ENCODE peak calls at places on chromosomes 5 and 9, in ten cellular contexts. B, L, V, Y, J, Q, F, Z, X and S are unnamed samples.

GRCh38 chr5:77328926-77329647 is 118.6 kb downstream of the PDE8B start:
- DNase-seq in J (no peak), L (no peak), Z (no peak), V (no peak), F (no peak), Q (no peak), X (no peak), Y (no peak), B (no peak), S (no peak)

GRCh38 chr5:89769975-89770374 is 639.6 kb downstream of the CETN3 start:
- DNase-seq in F (no peak), Y (no peak), X (peak; percentile 3), Q (no peak), J (peak; percentile 26), B (no peak), V (no peak), L (no peak), Z (no peak), S (no peak)

GRCh38 chr5:1883925-1884637 is 1.4 kb upstream of the IRX4 start:
- DNase-seq in Z (no peak), B (peak; percentile 7), V (no peak), Y (no peak), Q (no peak), J (no peak), X (peak; percentile 91), L (no peak), F (no peak), S (no peak)

GRCh38 chr5:74994791-74995190 is 57.6 kb downstream of the GCNT4 start:
- DNase-seq in V (no peak), Y (no peak), X (no peak), L (no peak), F (no peak), B (no peak), Z (no peak), Q (no peak), J (no peak), S (no peak)

GRCh38 chr9:129547869-129548570 is 72.9 kb downstream of the C9orf50 start:
- DNase-seq in F (no peak), X (no peak), J (no peak), B (no peak), L (no peak), Q (no peak), V (no peak), Z (no peak), Y (no peak), S (no peak)

GRCh38 chr5:56053363-56053762 is 58.6 kb upstream of the IL6ST start:
- DNase-seq in X (no peak), Q (no peak), J (no peak), F (no peak), Z (no peak), V (no peak), L (no peak), B (no peak), Y (no peak), S (no peak)

GRCh38 chr5:58094031-58094430 is 365.9 kb downstream of the PLK2 start:
- DNase-seq in B (no peak), Y (no peak), Q (no peak), Z (no peak), X (peak; percentile 93), F (no peak), J (no peak), L (no peak), V (no peak), S (no peak)

GRCh38 chr5:93622240-93622885 is 39.3 kb downstream of the NR2F1 start:
- DNase-seq in X (no peak), B (no peak), Y (no peak), Z (no peak), Q (no peak), F (no peak), L (peak; percentile 33), V (no peak), J (peak; percentile 38), S (no peak)

GRCh38 chr9:93603906-93604326 is 27.5 kb downstream of the PHF2 start:
- DNase-seq in V (no peak), X (no peak), Q (no peak), J (no peak), L (no peak), Y (no peak), F (no peak), B (no peak), Z (no peak), S (no peak)

GRCh38 chr5:138488481-138488945 is 23.2 kb downstream of the EGR1 start:
- DNase-seq in J (no peak), L (no peak), B (no peak), Q (no peak), V (no peak), F (no peak), Z (no peak), X (peak; percentile 85), Y (no peak), S (no peak)

GRCh38 chr9:73143606-73144328 is 7.9 kb upstream of the ANXA1 start:
- DNase-seq in Z (no peak), F (no peak), Q (no peak), V (no peak), J (peak; percentile 67), Y (no peak), B (no peak), L (no peak), X (peak; percentile 89), S (no peak)

GRCh38 chr5:57037355-57037754 is 85.4 kb upstream of the MIER3 start:
- DNase-seq in B (no peak), L (no peak), Z (no peak), J (no peak), V (no peak), Q (no peak), X (peak; percentile 40), F (no peak), Y (no peak), S (no peak)